ENCODE peak calls at places on chromosome 11, in seven cellular contexts. H is mesendoderm, J is H9, E is trophoblast cell, I is mesenchymal stem cell, R is H1, B is IMR-90. Z is an unnamed sample.
A peak's percentile ranks its signal among the peaks of the same experiment; 100 is the strongest.

GRCh38 chr11:70478194-70478890 is 80.0 kb downstream of the CTTN start:
- DNase-seq in B (no peak), H (no peak), E (no peak), J (no peak), R (no peak), I (no peak), Z (no peak)

GRCh38 chr11:64767344-64768299 is 7.8 kb upstream of the PYGM start:
- DNase-seq in R (no peak), B (peak; percentile 60), J (peak; percentile 90), I (peak; percentile 74), E (peak; percentile 81), H (peak; percentile 92), Z (peak; percentile 60)

GRCh38 chr11:12222099-12222751 is 111.8 kb downstream of the MICAL2 start:
- DNase-seq in J (no peak), I (no peak), B (no peak), R (no peak), H (peak; percentile 49), E (no peak), Z (no peak)

GRCh38 chr11:24759742-24760141 is 262.9 kb downstream of the LUZP2 start:
- DNase-seq in I (no peak), R (no peak), H (no peak), J (no peak), E (no peak), B (no peak), Z (no peak)

GRCh38 chr11:66069715-66070603 is at the start of gene PACS1:
- DNase-seq in I (peak; percentile 73), E (peak; percentile 82), R (peak; percentile 34), J (peak; percentile 73), H (peak; percentile 89), B (peak; percentile 73), Z (no peak)

GRCh38 chr11:130523609-130524008 is 75.2 kb downstream of the ADAMTS15 start:
- DNase-seq in I (peak; percentile 86), B (peak; percentile 97), E (peak; percentile 55), R (no peak), H (no peak), J (peak; percentile 52), Z (no peak)

GRCh38 chr11:1234054-1234720 is 11.3 kb downstream of the MUC5B start:
- DNase-seq in R (no peak), E (no peak), J (peak; percentile 14), I (no peak), H (no peak), B (no peak), Z (no peak)

GRCh38 chr11:126088999-126089398 is 26.3 kb upstream of the CDON start:
- DNase-seq in J (no peak), E (no peak), I (no peak), H (no peak), B (no peak), R (no peak), Z (no peak)

GRCh38 chr11:65279713-65280459 is 18.1 kb downstream of the POLA2 start:
- DNase-seq in J (no peak), B (peak; percentile 99), E (peak; percentile 32), I (peak; percentile 98), R (no peak), H (no peak), Z (no peak)

GRCh38 chr11:104259121-104259610 is 95.2 kb upstream of the PDGFD start:
- DNase-seq in H (no peak), B (no peak), J (no peak), R (no peak), I (no peak), E (no peak), Z (no peak)

GRCh38 chr11:396948-397548 is 3.0 kb downstream of the PKP3 start:
- DNase-seq in B (peak; percentile 36), R (no peak), J (no peak), E (peak; percentile 76), H (no peak), I (no peak), Z (no peak)

GRCh38 chr11:30414283-30414682 is 91.4 kb downstream of the ARL14EP start:
- DNase-seq in H (no peak), B (no peak), E (no peak), I (no peak), R (no peak), J (no peak), Z (no peak)

GRCh38 chr11:4727171-4727570 is 22.6 kb downstream of the MMP26 start:
- DNase-seq in E (no peak), I (no peak), R (no peak), B (no peak), H (no peak), J (no peak), Z (no peak)

GRCh38 chr11:78420796-78421209 is 3.2 kb upstream of the GAB2 start:
- DNase-seq in I (peak; percentile 55), B (peak; percentile 85), E (peak; percentile 46), H (no peak), J (no peak), R (no peak), Z (no peak)

GRCh38 chr11:363948-364761 is 5.1 kb upstream of the B4GALNT4 start:
- DNase-seq in B (no peak), I (no peak), R (peak; percentile 51), H (peak; percentile 69), J (peak; percentile 87), E (peak; percentile 57), Z (no peak)

GRCh38 chr11:33649944-33650343 is 50.7 kb downstream of the C11orf91 start:
- DNase-seq in I (no peak), H (no peak), J (no peak), R (no peak), B (no peak), E (no peak), Z (no peak)

GRCh38 chr11:33651555-33651954 is 49.1 kb downstream of the C11orf91 start:
- DNase-seq in I (no peak), B (no peak), H (no peak), E (peak; percentile 20), R (no peak), J (no peak), Z (no peak)

GRCh38 chr11:33652407-33652806 is 48.2 kb downstream of the C11orf91 start:
- DNase-seq in R (no peak), B (no peak), H (no peak), I (no peak), E (peak; percentile 33), J (no peak), Z (no peak)

GRCh38 chr11:33652930-33653329 is 47.7 kb downstream of the C11orf91 start:
- DNase-seq in R (no peak), H (no peak), I (no peak), J (no peak), B (no peak), E (peak; percentile 98), Z (no peak)

DNA sequence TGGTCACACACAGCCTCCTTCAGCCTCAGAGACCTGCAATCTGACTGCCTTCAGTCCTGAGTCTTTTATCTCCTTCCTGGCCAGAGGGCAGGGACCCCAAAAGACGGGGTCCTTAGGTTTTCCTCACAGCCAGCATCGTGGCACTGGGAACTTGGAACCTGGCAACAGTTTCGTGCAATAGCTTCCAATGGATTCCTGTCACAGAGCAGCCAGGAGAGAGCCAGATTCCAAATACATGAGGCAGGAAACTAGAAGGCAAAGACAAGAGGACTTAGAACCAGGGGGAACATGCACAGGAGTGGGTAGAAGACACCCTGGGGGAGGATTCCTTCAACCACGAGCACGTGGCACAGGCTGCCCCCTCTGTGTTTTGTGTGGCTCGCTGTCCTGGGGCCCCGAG is 48.6 kb downstream of the C11orf91 start:
- DNase-seq in J (no peak), B (peak; percentile 17), I (no peak), E (peak; percentile 52), R (no peak), H (no peak), Z (no peak)
- H2BK120ac ChIP-seq in J (no peak overlapping the region), B (peak overlapping the region; percentile 67), I (no peak overlapping the region), E (no peak overlapping the region), R (no peak overlapping the region), H (no peak overlapping the region), Z (no peak overlapping the region)

GRCh38 chr11:75555079-75555811 is 6.8 kb upstream of the SERPINH1 start:
- DNase-seq in E (no peak), R (no peak), B (no peak), I (peak; percentile 10), H (no peak), J (no peak), Z (no peak)
- H2BK120ac ChIP-seq in E (no peak overlapping the region), R (peak overlapping the region; percentile 61), B (peak overlapping the region; percentile 92), I (peak overlapping the region; percentile 88), H (no peak overlapping the region), J (no peak overlapping the region), Z (no peak overlapping the region)

DNA sequence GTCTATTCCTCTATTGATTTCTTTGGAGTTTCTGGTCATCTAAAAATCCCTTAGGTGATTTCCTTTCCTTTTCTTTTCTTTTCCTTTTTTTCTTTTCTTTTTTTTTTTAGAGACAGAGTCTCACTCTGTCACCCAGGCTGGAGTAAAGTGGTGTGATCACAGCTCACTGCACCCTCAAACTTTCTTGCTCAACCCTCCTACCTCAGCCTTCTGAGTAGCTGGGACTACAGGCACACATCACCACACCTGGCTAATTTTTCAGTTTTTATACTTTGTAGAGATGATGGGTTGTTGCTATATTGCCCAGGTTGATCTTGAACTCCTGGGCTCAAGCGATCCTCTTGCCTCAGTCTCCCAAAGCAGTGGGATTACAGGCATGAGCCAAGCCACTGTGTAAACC is 1.9 kb upstream of the C11orf52 start:
- DNase-seq in R (no peak), B (no peak), E (no peak), J (no peak), H (no peak), I (no peak), Z (no peak)
- H2BK120ac ChIP-seq in R (no peak overlapping the region), B (no peak overlapping the region), E (no peak overlapping the region), J (no peak overlapping the region), H (no peak overlapping the region), I (no peak overlapping the region), Z (no peak overlapping the region)

DNA sequence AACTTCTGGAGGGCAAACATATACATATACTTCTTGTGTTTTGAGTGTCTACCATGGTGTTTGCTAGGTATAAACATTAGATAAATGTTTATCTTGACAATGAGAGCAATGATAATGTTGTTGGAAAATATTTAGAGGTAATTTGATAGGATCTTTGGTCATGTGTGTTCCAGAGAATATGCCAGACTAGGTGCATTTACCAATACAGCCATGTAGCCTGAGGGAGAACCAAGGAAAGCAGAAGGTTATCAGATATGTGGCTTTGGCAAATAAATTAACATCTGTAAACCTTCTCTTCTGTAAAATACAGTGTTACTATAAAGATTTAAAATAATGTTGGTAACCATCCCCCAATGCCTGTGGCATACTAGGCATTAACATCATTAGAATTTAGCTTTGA is 226.8 kb downstream of the C11orf87 start:
- DNase-seq in I (no peak), R (no peak), B (no peak), E (no peak), J (no peak), H (no peak), Z (no peak)
- H2BK120ac ChIP-seq in I (no peak overlapping the region), R (no peak overlapping the region), B (no peak overlapping the region), E (no peak overlapping the region), J (no peak overlapping the region), H (no peak overlapping the region), Z (no peak overlapping the region)

DNA sequence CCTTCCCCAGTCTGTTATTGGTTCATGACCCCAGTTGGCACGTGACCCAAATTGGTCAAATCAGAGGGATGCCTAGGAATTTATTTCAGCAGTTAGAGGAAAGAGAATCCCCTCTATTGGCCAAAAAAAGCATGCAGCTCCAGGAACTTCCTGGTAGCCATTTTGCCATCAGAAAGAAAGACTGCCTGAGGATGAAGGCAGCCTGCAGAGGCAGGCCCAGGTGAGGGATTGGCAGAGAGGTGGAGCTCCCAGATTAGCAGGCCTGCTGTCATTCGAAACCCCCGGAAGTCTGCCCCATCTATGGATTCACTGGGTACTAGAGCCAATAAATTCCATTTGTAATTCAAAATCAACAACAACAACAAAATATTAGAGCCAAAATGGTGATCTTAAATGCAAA is 207.6 kb downstream of the CWF19L2 start:
- DNase-seq in B (no peak), H (no peak), I (no peak), R (no peak), E (no peak), J (peak; percentile 38), Z (no peak)
- H2BK120ac ChIP-seq in B (no peak overlapping the region), H (peak overlapping the region; percentile 55), I (no peak overlapping the region), R (no peak overlapping the region), E (no peak overlapping the region), J (no peak overlapping the region), Z (no peak overlapping the region)

GRCh38 chr11:86346513-86346912 is 28.2 kb upstream of the CCDC81 start:
- DNase-seq in J (no peak), E (no peak), H (no peak), I (no peak), R (no peak), B (no peak), Z (no peak)
- H2BK120ac ChIP-seq in J (no peak overlapping the region), E (no peak overlapping the region), H (no peak overlapping the region), I (no peak overlapping the region), R (no peak overlapping the region), B (no peak overlapping the region), Z (no peak overlapping the region)

Z was measured in neuronal stem cell.